ENCODE peak calls at places on chromosomes 12 and 14, in nine cellular contexts. One of them, this sample, is unnamed.

GRCh38 chr12:130440411-130441080 is 102.9 kb downstream of the PIWIL1 start:
- DNase-seq in A549: no peak
- DNase-seq in RKO: no peak
- DNase-seq in fibroblast of pulmonary artery: no peak
- DNase-seq in stimulated activated CD8-positive, alpha-beta memory T cell treated with anti-CD3 and anti-CD28 coated beads, Interleukin-4, amount 100 ng/mL, for 24 hours: no peak
- DNase-seq in left ventricle myocardium inferior: no peak
- DNase-seq in stimulated activated CD4-positive, alpha-beta T cell treated with anti-CD3 and anti-CD28 coated beads, TNF-alpha, amount 100 ng/mL, for 1 hour: no peak
- DNase-seq in NCI-H1436: no peak
- DNase-seq in iris pigment epithelial cell: no peak
- DNase-seq in this sample: no peak

GRCh38 chr14:59547310-59547709 is 29.3 kb downstream of the CCDC175 start:
- DNase-seq in A549: no peak
- DNase-seq in RKO: no peak
- DNase-seq in fibroblast of pulmonary artery: no peak
- DNase-seq in stimulated activated CD8-positive, alpha-beta memory T cell treated with anti-CD3 and anti-CD28 coated beads, Interleukin-4, amount 100 ng/mL, for 24 hours: no peak
- DNase-seq in left ventricle myocardium inferior: no peak
- DNase-seq in stimulated activated CD4-positive, alpha-beta T cell treated with anti-CD3 and anti-CD28 coated beads, TNF-alpha, amount 100 ng/mL, for 1 hour: no peak
- DNase-seq in NCI-H1436: no peak
- DNase-seq in iris pigment epithelial cell: no peak
- DNase-seq in this sample: no peak

GRCh38 chr12:49777800-49778748 is 36.7 kb downstream of the TMBIM6 start:
- DNase-seq in A549: peak; percentile 51
- DNase-seq in RKO: peak; percentile 43
- DNase-seq in fibroblast of pulmonary artery: peak; percentile 46
- DNase-seq in stimulated activated CD8-positive, alpha-beta memory T cell treated with anti-CD3 and anti-CD28 coated beads, Interleukin-4, amount 100 ng/mL, for 24 hours: peak; percentile 60
- DNase-seq in left ventricle myocardium inferior: peak; percentile 50
- DNase-seq in stimulated activated CD4-positive, alpha-beta T cell treated with anti-CD3 and anti-CD28 coated beads, TNF-alpha, amount 100 ng/mL, for 1 hour: peak; percentile 38
- DNase-seq in NCI-H1436: peak; percentile 37
- DNase-seq in iris pigment epithelial cell: peak; percentile 34
- DNase-seq in this sample: peak; percentile 42

GRCh38 chr12:108852674-108853073 is 4.7 kb downstream of the SSH1 start:
- DNase-seq in A549: peak; percentile 66
- DNase-seq in RKO: no peak
- DNase-seq in fibroblast of pulmonary artery: peak; percentile 78
- DNase-seq in stimulated activated CD8-positive, alpha-beta memory T cell treated with anti-CD3 and anti-CD28 coated beads, Interleukin-4, amount 100 ng/mL, for 24 hours: no peak
- DNase-seq in left ventricle myocardium inferior: no peak
- DNase-seq in stimulated activated CD4-positive, alpha-beta T cell treated with anti-CD3 and anti-CD28 coated beads, TNF-alpha, amount 100 ng/mL, for 1 hour: no peak
- DNase-seq in NCI-H1436: no peak
- DNase-seq in iris pigment epithelial cell: peak; percentile 62
- DNase-seq in this sample: peak; percentile 99

GRCh38 chr14:70257526-70257925 is 68.8 kb upstream of the SLC8A3 start:
- DNase-seq in A549: peak; percentile 44
- DNase-seq in RKO: peak; percentile 16
- DNase-seq in fibroblast of pulmonary artery: no peak
- DNase-seq in stimulated activated CD8-positive, alpha-beta memory T cell treated with anti-CD3 and anti-CD28 coated beads, Interleukin-4, amount 100 ng/mL, for 24 hours: no peak
- DNase-seq in left ventricle myocardium inferior: no peak
- DNase-seq in stimulated activated CD4-positive, alpha-beta T cell treated with anti-CD3 and anti-CD28 coated beads, TNF-alpha, amount 100 ng/mL, for 1 hour: no peak
- DNase-seq in NCI-H1436: no peak
- DNase-seq in iris pigment epithelial cell: no peak
- DNase-seq in this sample: no peak

GRCh38 chr12:81953541-81953940 is 194.4 kb upstream of the PPFIA2 start:
- DNase-seq in A549: no peak
- DNase-seq in RKO: peak; percentile 33
- DNase-seq in fibroblast of pulmonary artery: no peak
- DNase-seq in stimulated activated CD8-positive, alpha-beta memory T cell treated with anti-CD3 and anti-CD28 coated beads, Interleukin-4, amount 100 ng/mL, for 24 hours: no peak
- DNase-seq in left ventricle myocardium inferior: no peak
- DNase-seq in stimulated activated CD4-positive, alpha-beta T cell treated with anti-CD3 and anti-CD28 coated beads, TNF-alpha, amount 100 ng/mL, for 1 hour: no peak
- DNase-seq in NCI-H1436: no peak
- DNase-seq in iris pigment epithelial cell: no peak
- DNase-seq in this sample: no peak

GRCh38 chr12:6635375-6635855 is 344 bp downstream of the LPAR5 start:
- DNase-seq in A549: no peak
- DNase-seq in RKO: no peak
- DNase-seq in fibroblast of pulmonary artery: no peak
- DNase-seq in stimulated activated CD8-positive, alpha-beta memory T cell treated with anti-CD3 and anti-CD28 coated beads, Interleukin-4, amount 100 ng/mL, for 24 hours: peak; percentile 56
- DNase-seq in left ventricle myocardium inferior: no peak
- DNase-seq in stimulated activated CD4-positive, alpha-beta T cell treated with anti-CD3 and anti-CD28 coated beads, TNF-alpha, amount 100 ng/mL, for 1 hour: no peak
- DNase-seq in NCI-H1436: no peak
- DNase-seq in iris pigment epithelial cell: no peak
- DNase-seq in this sample: no peak

GRCh38 chr12:47903151-47903611 is 1.6 kb downstream of the VDR start:
- DNase-seq in A549: no peak
- DNase-seq in RKO: peak; percentile 12
- DNase-seq in fibroblast of pulmonary artery: peak; percentile 57
- DNase-seq in stimulated activated CD8-positive, alpha-beta memory T cell treated with anti-CD3 and anti-CD28 coated beads, Interleukin-4, amount 100 ng/mL, for 24 hours: no peak
- DNase-seq in left ventricle myocardium inferior: no peak
- DNase-seq in stimulated activated CD4-positive, alpha-beta T cell treated with anti-CD3 and anti-CD28 coated beads, TNF-alpha, amount 100 ng/mL, for 1 hour: no peak
- DNase-seq in NCI-H1436: no peak
- DNase-seq in iris pigment epithelial cell: peak; percentile 58
- DNase-seq in this sample: peak; percentile 24